ENCODE peak calls at places on chromosomes 5 and 9, in nine cellular contexts. One of them, this sample, is unnamed. For H3K9me3, the result is how much of the 10 kb centered on the place peaks cover.

GRCh38 chr5:78779771-78780616 is 131.4 kb upstream of the LHFPL2 start:
- DNase-seq in SK-N-SH: no peak
- DNase-seq in stomach: no peak
- DNase-seq in GM12878: no peak
- DNase-seq in breast epithelium: no peak
- DNase-seq in prostate gland: no peak
- DNase-seq in upper lobe of left lung: no peak
- DNase-seq in K562: no peak
- DNase-seq in H1: no peak
- DNase-seq in this sample: no peak

GRCh38 chr9:91256235-91256634 is 105.5 kb downstream of the AUH start:
- DNase-seq in SK-N-SH: no peak
- DNase-seq in stomach: no peak
- DNase-seq in GM12878: no peak
- DNase-seq in breast epithelium: no peak
- DNase-seq in prostate gland: no peak
- DNase-seq in upper lobe of left lung: no peak
- DNase-seq in K562: no peak
- DNase-seq in H1: no peak
- DNase-seq in this sample: no peak

GRCh38 chr9:82890865-82891264 is 172.1 kb downstream of the RASEF start:
- DNase-seq in SK-N-SH: no peak
- DNase-seq in stomach: no peak
- DNase-seq in GM12878: no peak
- DNase-seq in breast epithelium: no peak
- DNase-seq in prostate gland: no peak
- DNase-seq in upper lobe of left lung: no peak
- DNase-seq in K562: no peak
- DNase-seq in H1: no peak
- DNase-seq in this sample: no peak

GRCh38 chr5:10192309-10192708 is 57.4 kb downstream of the ATPSCKMT start:
- DNase-seq in SK-N-SH: no peak
- DNase-seq in stomach: no peak
- DNase-seq in GM12878: no peak
- DNase-seq in breast epithelium: no peak
- DNase-seq in prostate gland: no peak
- DNase-seq in upper lobe of left lung: no peak
- DNase-seq in K562: no peak
- DNase-seq in H1: no peak
- DNase-seq in this sample: no peak

GRCh38 chr5:159211712-159212111 is 2.4 kb upstream of the RNF145 start:
- DNase-seq in SK-N-SH: peak
- DNase-seq in stomach: no peak
- DNase-seq in GM12878: no peak
- DNase-seq in breast epithelium: no peak
- DNase-seq in prostate gland: no peak
- DNase-seq in upper lobe of left lung: peak
- DNase-seq in K562: no peak
- DNase-seq in H1: no peak
- DNase-seq in this sample: no peak

GRCh38 chr5:154209591-154210081 is 19.1 kb downstream of the GALNT10 start:
- DNase-seq in SK-N-SH: no peak
- DNase-seq in stomach: no peak
- DNase-seq in GM12878: no peak
- DNase-seq in breast epithelium: no peak
- DNase-seq in prostate gland: no peak
- DNase-seq in upper lobe of left lung: no peak
- DNase-seq in K562: no peak
- DNase-seq in H1: no peak
- DNase-seq in this sample: no peak

GRCh38 chr9:107711528-107711927 is 222.0 kb upstream of the KLF4 start:
- DNase-seq in SK-N-SH: peak
- DNase-seq in stomach: no peak
- DNase-seq in GM12878: no peak
- DNase-seq in breast epithelium: peak
- DNase-seq in prostate gland: no peak
- DNase-seq in upper lobe of left lung: no peak
- DNase-seq in K562: no peak
- DNase-seq in H1: no peak
- DNase-seq in this sample: no peak

GRCh38 chr5:129973716-129974426 is 69.6 kb downstream of the CHSY3 start:
- DNase-seq in SK-N-SH: no peak
- DNase-seq in stomach: no peak
- DNase-seq in GM12878: no peak
- DNase-seq in breast epithelium: no peak
- DNase-seq in prostate gland: no peak
- DNase-seq in upper lobe of left lung: no peak
- DNase-seq in K562: no peak
- DNase-seq in H1: no peak
- DNase-seq in this sample: no peak

GRCh38 chr9:36102742-36103495 is 33.6 kb upstream of the GLIPR2 start:
- DNase-seq in SK-N-SH: peak
- DNase-seq in stomach: peak
- DNase-seq in GM12878: peak
- DNase-seq in breast epithelium: peak
- DNase-seq in prostate gland: peak
- DNase-seq in upper lobe of left lung: peak
- DNase-seq in K562: peak
- DNase-seq in H1: peak
- DNase-seq in this sample: peak
- H3K27ac ChIP-seq in SK-N-SH: peak
- H3K27ac ChIP-seq in stomach: peak
- H3K27ac ChIP-seq in GM12878: no peak
- H3K27ac ChIP-seq in breast epithelium: no peak
- H3K27ac ChIP-seq in prostate gland: peak
- H3K27ac ChIP-seq in upper lobe of left lung: no peak
- H3K27ac ChIP-seq in K562: no peak
- H3K27ac ChIP-seq in H1: no peak
- H3K27ac ChIP-seq in this sample: no peak

GRCh38 chr5:75550597-75550996 is 38.9 kb downstream of the POLK start:
- DNase-seq in SK-N-SH: no peak
- DNase-seq in stomach: no peak
- DNase-seq in GM12878: no peak
- DNase-seq in breast epithelium: no peak
- DNase-seq in prostate gland: no peak
- DNase-seq in upper lobe of left lung: no peak
- DNase-seq in K562: no peak
- DNase-seq in H1: no peak
- DNase-seq in this sample: no peak

GRCh38 chr5:75551471-75551870 is 39.8 kb downstream of the POLK start:
- DNase-seq in SK-N-SH: no peak
- DNase-seq in stomach: no peak
- DNase-seq in GM12878: no peak
- DNase-seq in breast epithelium: no peak
- DNase-seq in prostate gland: no peak
- DNase-seq in upper lobe of left lung: no peak
- DNase-seq in K562: no peak
- DNase-seq in H1: no peak
- DNase-seq in this sample: no peak

GRCh38 chr5:75558221-75558620 is 46.5 kb downstream of the POLK start:
- DNase-seq in SK-N-SH: no peak
- DNase-seq in stomach: no peak
- DNase-seq in GM12878: no peak
- DNase-seq in breast epithelium: no peak
- DNase-seq in prostate gland: no peak
- DNase-seq in upper lobe of left lung: no peak
- DNase-seq in K562: no peak
- DNase-seq in H1: no peak
- DNase-seq in this sample: no peak

GRCh38 chr5:75552764-75553163 is 41.1 kb downstream of the POLK start:
- DNase-seq in SK-N-SH: no peak
- DNase-seq in stomach: no peak
- DNase-seq in GM12878: no peak
- DNase-seq in breast epithelium: no peak
- DNase-seq in prostate gland: no peak
- DNase-seq in upper lobe of left lung: no peak
- DNase-seq in K562: no peak
- DNase-seq in H1: no peak
- DNase-seq in this sample: no peak

DNA sequence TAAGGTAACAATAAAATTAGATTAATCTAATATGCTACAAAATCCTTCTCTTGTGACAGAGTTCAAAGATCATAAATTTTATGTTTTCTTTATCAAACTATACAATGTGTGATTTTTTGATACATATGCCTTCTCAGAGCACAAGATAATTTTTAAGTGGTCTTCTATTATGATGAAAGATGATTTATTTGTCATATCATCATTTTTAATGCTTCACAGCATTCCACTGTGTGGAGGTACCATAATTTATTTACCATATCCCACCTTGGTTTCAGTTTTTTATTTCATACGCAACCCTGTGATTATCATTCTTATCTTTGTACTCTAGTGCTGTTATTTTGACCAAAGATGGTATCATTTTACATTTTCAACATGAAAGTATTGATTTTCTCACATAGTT is 41.7 kb downstream of the POLK start:
- DNase-seq in SK-N-SH: no peak
- DNase-seq in stomach: no peak
- DNase-seq in GM12878: no peak
- DNase-seq in breast epithelium: no peak
- DNase-seq in prostate gland: no peak
- DNase-seq in upper lobe of left lung: no peak
- DNase-seq in K562: no peak
- DNase-seq in H1: no peak
- DNase-seq in this sample: no peak
- TF ChIP-seq POLR2AphosphoS5 in SK-N-SH: no peak
- TF ChIP-seq POLR2AphosphoS5 in stomach: no peak
- TF ChIP-seq POLR2AphosphoS5 in GM12878: no peak
- TF ChIP-seq POLR2AphosphoS5 in breast epithelium: no peak
- TF ChIP-seq POLR2AphosphoS5 in prostate gland: no peak
- TF ChIP-seq POLR2AphosphoS5 in upper lobe of left lung: no peak
- TF ChIP-seq POLR2AphosphoS5 in K562: no peak
- TF ChIP-seq POLR2AphosphoS5 in H1: no peak
- TF ChIP-seq POLR2AphosphoS5 in this sample: no peak

DNA sequence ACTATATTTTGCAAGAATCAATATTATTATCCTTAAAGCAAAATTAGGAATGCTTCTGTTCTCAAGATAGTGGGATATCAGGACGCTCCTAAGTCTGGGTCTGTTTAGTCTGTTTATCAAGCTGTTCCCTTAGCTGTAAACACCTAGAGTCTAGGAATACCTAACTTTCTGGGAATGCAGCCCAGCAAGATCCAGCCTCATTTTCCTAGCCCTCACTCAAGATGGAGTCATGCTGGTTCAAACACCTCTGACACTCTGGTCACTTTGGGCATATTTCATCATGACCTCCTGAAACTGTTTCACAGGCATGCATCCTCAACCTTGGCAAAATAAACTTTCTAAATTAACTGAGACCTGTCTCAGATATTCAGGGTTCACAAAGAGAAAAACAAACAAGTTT is 14.4 kb upstream of the MRPS30 start:
- DNase-seq in SK-N-SH: no peak
- DNase-seq in stomach: no peak
- DNase-seq in GM12878: no peak
- DNase-seq in breast epithelium: no peak
- DNase-seq in prostate gland: no peak
- DNase-seq in upper lobe of left lung: no peak
- DNase-seq in K562: no peak
- DNase-seq in H1: no peak
- DNase-seq in this sample: no peak
- H3K9me3 ChIP-seq in SK-N-SH: under half
- H3K9me3 ChIP-seq in stomach: under half
- H3K9me3 ChIP-seq in GM12878: under half
- H3K9me3 ChIP-seq in breast epithelium: under half
- H3K9me3 ChIP-seq in prostate gland: under half
- H3K9me3 ChIP-seq in upper lobe of left lung: under half
- H3K9me3 ChIP-seq in K562: under half
- H3K9me3 ChIP-seq in H1: half or more
- H3K9me3 ChIP-seq in this sample: under half

DNA sequence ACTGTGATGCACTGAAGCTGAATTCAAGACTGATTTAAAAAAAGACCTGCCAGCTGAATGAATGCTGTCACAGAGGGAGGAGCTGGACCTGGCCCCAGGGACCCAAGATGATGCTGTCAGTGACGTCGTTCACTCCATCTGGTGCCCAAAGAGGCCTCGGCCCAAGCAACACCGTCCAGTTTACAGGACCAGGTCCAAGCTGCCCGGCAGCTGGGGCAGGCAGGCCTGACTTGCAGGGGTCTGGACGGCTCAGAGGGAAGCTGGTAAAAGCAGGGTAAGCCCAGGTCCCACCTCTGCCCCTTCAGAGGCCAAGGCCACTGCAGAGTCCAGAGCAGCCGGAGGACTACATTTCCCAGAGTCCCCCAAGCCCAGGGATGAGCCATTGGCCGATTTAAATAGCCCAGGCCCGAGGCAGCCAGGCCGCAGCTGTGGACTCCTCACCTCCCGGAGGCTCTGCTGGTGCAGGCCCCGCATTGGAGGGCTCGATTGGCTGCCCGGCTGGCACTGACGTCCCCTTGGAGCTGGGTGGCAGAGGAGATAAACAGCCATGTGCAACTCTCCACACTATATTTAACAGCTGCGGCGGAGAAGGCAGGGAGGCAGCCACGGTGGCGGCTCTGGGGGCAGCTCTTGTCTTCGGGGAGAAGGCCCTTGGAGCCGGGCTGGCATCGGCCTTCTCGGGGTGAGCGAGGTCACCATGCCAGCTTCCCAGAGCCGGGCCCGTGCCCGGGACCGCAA is at the start of gene PLPP7:
- DNase-seq in SK-N-SH: peak
- DNase-seq in stomach: no peak
- DNase-seq in GM12878: no peak
- DNase-seq in breast epithelium: no peak
- DNase-seq in prostate gland: no peak
- DNase-seq in upper lobe of left lung: no peak
- DNase-seq in K562: peak
- DNase-seq in H1: peak
- DNase-seq in this sample: no peak
- H3K27ac ChIP-seq in SK-N-SH: peak
- H3K27ac ChIP-seq in stomach: peak
- H3K27ac ChIP-seq in GM12878: no peak
- H3K27ac ChIP-seq in breast epithelium: peak
- H3K27ac ChIP-seq in prostate gland: peak
- H3K27ac ChIP-seq in upper lobe of left lung: peak
- H3K27ac ChIP-seq in K562: no peak
- H3K27ac ChIP-seq in H1: no peak
- H3K27ac ChIP-seq in this sample: peak

DNA sequence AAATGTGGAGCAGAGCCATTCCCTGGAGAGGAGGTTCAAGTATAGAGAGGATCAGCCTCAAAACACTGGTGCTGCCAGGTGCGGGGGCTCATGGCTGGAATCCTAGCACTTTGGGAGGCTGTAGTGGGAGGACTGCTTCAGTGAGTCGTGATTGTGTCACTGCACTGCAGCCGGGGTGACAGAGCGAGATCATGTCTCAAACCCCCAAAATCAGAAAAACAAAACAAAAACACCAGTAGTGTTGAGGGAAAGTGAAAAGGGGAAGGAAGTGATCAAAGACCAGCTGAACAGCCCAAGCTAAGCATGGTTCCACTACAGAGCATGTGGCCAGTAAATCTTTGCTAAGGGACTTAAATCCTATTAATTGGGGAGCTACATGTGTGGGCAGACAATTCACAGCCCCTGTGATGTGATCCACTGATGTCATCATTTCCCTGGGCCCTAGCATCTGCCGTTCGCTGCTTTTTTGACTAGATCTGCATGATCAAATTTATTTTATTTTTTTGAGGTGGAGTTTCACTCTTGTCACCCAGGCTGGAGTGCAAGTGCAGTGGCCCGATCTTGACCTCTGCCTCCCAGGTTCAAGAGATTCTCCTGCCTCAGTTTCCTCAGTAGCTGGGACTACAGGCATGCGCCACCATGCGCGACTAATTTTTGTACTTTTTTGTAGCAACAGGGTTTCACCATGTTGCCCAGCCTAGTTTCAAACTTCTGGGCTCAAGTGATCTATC is 2.7 kb upstream of the PCBD2 start:
- DNase-seq in SK-N-SH: no peak
- DNase-seq in stomach: no peak
- DNase-seq in GM12878: peak
- DNase-seq in breast epithelium: no peak
- DNase-seq in prostate gland: no peak
- DNase-seq in upper lobe of left lung: no peak
- DNase-seq in K562: no peak
- DNase-seq in H1: no peak
- DNase-seq in this sample: no peak
- TF ChIP-seq POLR2AphosphoS5 in SK-N-SH: no peak
- TF ChIP-seq POLR2AphosphoS5 in stomach: no peak
- TF ChIP-seq POLR2AphosphoS5 in GM12878: peak
- TF ChIP-seq POLR2AphosphoS5 in breast epithelium: no peak
- TF ChIP-seq POLR2AphosphoS5 in prostate gland: no peak
- TF ChIP-seq POLR2AphosphoS5 in upper lobe of left lung: no peak
- TF ChIP-seq POLR2AphosphoS5 in K562: no peak
- TF ChIP-seq POLR2AphosphoS5 in H1: no peak
- TF ChIP-seq POLR2AphosphoS5 in this sample: no peak